ENCODE peak calls at places on chromosomes 3 and 15, in eight cellular contexts. U is adipocyte, Y is OCI-LY7, N is NCI-H82, Q is GM10248, T is AG10803, K is mucosa of descending colon, G is neural crest cell. V is an unnamed sample.

GRCh38 chr15:61013146-61013545 is 216.0 kb downstream of the RORA start:
- DNase-seq in U (no peak), Y (no peak), N (no peak), Q (no peak), T (no peak), K (no peak), G (no peak), V (no peak)

GRCh38 chr3:56347219-56347871 is 120.9 kb downstream of the ERC2 start:
- DNase-seq in U (no peak), Y (peak; percentile 32), N (peak; percentile 60), Q (no peak), T (no peak), K (peak; percentile 14), G (peak; percentile 45), V (peak; percentile 68)

GRCh38 chr3:42052867-42053351 is 38.2 kb upstream of the TRAK1 start:
- DNase-seq in U (no peak), Y (no peak), N (no peak), Q (no peak), T (no peak), K (no peak), G (no peak), V (no peak)

GRCh38 chr3:150412599-150413069 is 4.5 kb downstream of the TSC22D2 start:
- DNase-seq in U (peak; percentile 85), Y (peak; percentile 29), N (peak; percentile 57), Q (peak; percentile 15), T (peak; percentile 83), K (no peak), G (no peak), V (peak; percentile 45)

GRCh38 chr15:34849364-34849959 is 54.1 kb upstream of the ACTC1 start:
- DNase-seq in U (no peak), Y (no peak), N (no peak), Q (no peak), T (no peak), K (no peak), G (no peak), V (no peak)

GRCh38 chr3:117439812-117440211 is 730.2 kb downstream of the TUSC7 start:
- DNase-seq in U (peak; percentile 43), Y (no peak), N (peak; percentile 99), Q (no peak), T (peak; percentile 16), K (peak; percentile 4), G (no peak), V (peak; percentile 56)

GRCh38 chr3:132378846-132379245 is 38.5 kb upstream of the DNAJC13 start:
- DNase-seq in U (no peak), Y (no peak), N (no peak), Q (no peak), T (no peak), K (no peak), G (no peak), V (no peak)

GRCh38 chr15:41666353-41666920 is 6.2 kb downstream of the MGA start:
- DNase-seq in U (peak; percentile 42), Y (no peak), N (no peak), Q (no peak), T (no peak), K (no peak), G (no peak), V (no peak)

GRCh38 chr3:16513141-16514020 is at the start of gene RFTN1:
- DNase-seq in U (peak; percentile 88), Y (peak; percentile 87), N (no peak), Q (peak; percentile 60), T (peak; percentile 61), K (peak; percentile 53), G (peak; percentile 31), V (peak; percentile 46)

GRCh38 chr3:189340680-189341460 is 169.1 kb downstream of the TPRG1 start:
- DNase-seq in U (no peak), Y (peak; percentile 12), N (peak; percentile 68), Q (no peak), T (no peak), K (no peak), G (no peak), V (peak; percentile 33)

GRCh38 chr15:47801522-47801921 is 84.2 kb downstream of the SEMA6D start:
- DNase-seq in U (no peak), Y (no peak), N (no peak), Q (no peak), T (no peak), K (no peak), G (no peak), V (no peak)

GRCh38 chr3:115146418-115147328 is at the start of gene ZBTB20:
- DNase-seq in U (peak; percentile 86), Y (peak; percentile 72), N (peak; percentile 94), Q (peak; percentile 66), T (peak; percentile 79), K (peak; percentile 67), G (peak; percentile 40), V (peak; percentile 19)

GRCh38 chr3:107216711-107217110 is 160.5 kb upstream of the CCDC54 start:
- DNase-seq in U (peak; percentile 93), Y (no peak), N (no peak), Q (no peak), T (peak; percentile 90), K (no peak), G (no peak), V (no peak)